ENCODE peak calls at places on chromosomes 3 and 15, in seven cellular contexts. One of them, this sample, is unnamed.

GRCh38 chr3:13655074-13655913 is 106.4 kb downstream of the FBLN2 start:
- DNase-seq in nephron progenitor cell: peak; percentile 92
- DNase-seq in GM20000: peak; percentile 72
- DNase-seq in ureter: no peak
- DNase-seq in EH: peak; percentile 50
- DNase-seq in stimulated activated CD4-positive, alpha-beta T cell treated with anti-CD3 and anti-CD28 coated beads, Interleukin-2, amount 100 ng/mL, for 48 hours: no peak
- DNase-seq in mesendoderm: peak; percentile 73
- DNase-seq in this sample: no peak

GRCh38 chr3:158072790-158073189 is 33.4 kb downstream of the SHOX2 start:
- DNase-seq in GM20000: no peak
- DNase-seq in stimulated activated CD4-positive, alpha-beta T cell treated with anti-CD3 and anti-CD28 coated beads, Interleukin-2, amount 100 ng/mL, for 48 hours: no peak
- DNase-seq in ureter: no peak
- DNase-seq in nephron progenitor cell: no peak
- DNase-seq in mesendoderm: no peak
- DNase-seq in EH: no peak
- DNase-seq in this sample: no peak

GRCh38 chr15:68330461-68330860 is 52.9 kb downstream of the FEM1B start:
- DNase-seq in nephron progenitor cell: no peak
- DNase-seq in GM20000: no peak
- DNase-seq in ureter: no peak
- DNase-seq in stimulated activated CD4-positive, alpha-beta T cell treated with anti-CD3 and anti-CD28 coated beads, Interleukin-2, amount 100 ng/mL, for 48 hours: no peak
- DNase-seq in EH: no peak
- DNase-seq in mesendoderm: no peak
- DNase-seq in this sample: no peak

GRCh38 chr3:153442386-153442785 is 280.4 kb downstream of the RAP2B start:
- DNase-seq in nephron progenitor cell: no peak
- DNase-seq in ureter: no peak
- DNase-seq in mesendoderm: peak; percentile 3
- DNase-seq in stimulated activated CD4-positive, alpha-beta T cell treated with anti-CD3 and anti-CD28 coated beads, Interleukin-2, amount 100 ng/mL, for 48 hours: no peak
- DNase-seq in GM20000: no peak
- DNase-seq in EH: peak; percentile 9
- DNase-seq in this sample: no peak

GRCh38 chr15:50718700-50719125 is 32.1 kb upstream of the TRPM7 start:
- DNase-seq in nephron progenitor cell: no peak
- DNase-seq in stimulated activated CD4-positive, alpha-beta T cell treated with anti-CD3 and anti-CD28 coated beads, Interleukin-2, amount 100 ng/mL, for 48 hours: no peak
- DNase-seq in EH: no peak
- DNase-seq in mesendoderm: no peak
- DNase-seq in GM20000: no peak
- DNase-seq in ureter: no peak
- DNase-seq in this sample: no peak

GRCh38 chr3:66405701-66406091 is 95.1 kb downstream of the LRIG1 start:
- DNase-seq in EH: peak; percentile 86
- DNase-seq in stimulated activated CD4-positive, alpha-beta T cell treated with anti-CD3 and anti-CD28 coated beads, Interleukin-2, amount 100 ng/mL, for 48 hours: no peak
- DNase-seq in mesendoderm: peak; percentile 42
- DNase-seq in ureter: no peak
- DNase-seq in nephron progenitor cell: no peak
- DNase-seq in GM20000: no peak
- DNase-seq in this sample: no peak

GRCh38 chr15:88658972-88659931 is 20.4 kb downstream of the ISG20 start:
- DNase-seq in mesendoderm: no peak
- DNase-seq in ureter: no peak
- DNase-seq in stimulated activated CD4-positive, alpha-beta T cell treated with anti-CD3 and anti-CD28 coated beads, Interleukin-2, amount 100 ng/mL, for 48 hours: no peak
- DNase-seq in EH: peak; percentile 73
- DNase-seq in GM20000: no peak
- DNase-seq in nephron progenitor cell: no peak
- DNase-seq in this sample: no peak

GRCh38 chr3:123188058-123188457 is 13.7 kb upstream of the SEC22A start:
- DNase-seq in GM20000: no peak
- DNase-seq in nephron progenitor cell: no peak
- DNase-seq in EH: peak; percentile 4
- DNase-seq in stimulated activated CD4-positive, alpha-beta T cell treated with anti-CD3 and anti-CD28 coated beads, Interleukin-2, amount 100 ng/mL, for 48 hours: no peak
- DNase-seq in mesendoderm: no peak
- DNase-seq in ureter: no peak
- DNase-seq in this sample: no peak

GRCh38 chr15:32861741-32862140 is 143.9 kb downstream of the GREM1 start:
- DNase-seq in nephron progenitor cell: peak; percentile 61
- DNase-seq in mesendoderm: peak; percentile 58
- DNase-seq in GM20000: no peak
- DNase-seq in EH: peak; percentile 94
- DNase-seq in stimulated activated CD4-positive, alpha-beta T cell treated with anti-CD3 and anti-CD28 coated beads, Interleukin-2, amount 100 ng/mL, for 48 hours: no peak
- DNase-seq in ureter: no peak
- DNase-seq in this sample: peak; percentile 87

GRCh38 chr3:17399586-17399985 is 342.8 kb downstream of the TBC1D5 start:
- DNase-seq in ureter: no peak
- DNase-seq in GM20000: no peak
- DNase-seq in stimulated activated CD4-positive, alpha-beta T cell treated with anti-CD3 and anti-CD28 coated beads, Interleukin-2, amount 100 ng/mL, for 48 hours: no peak
- DNase-seq in nephron progenitor cell: no peak
- DNase-seq in EH: no peak
- DNase-seq in mesendoderm: no peak
- DNase-seq in this sample: no peak

GRCh38 chr3:42493126-42493797 is 9.2 kb upstream of the VIPR1 start:
- DNase-seq in EH: no peak
- DNase-seq in mesendoderm: no peak
- DNase-seq in nephron progenitor cell: no peak
- DNase-seq in GM20000: no peak
- DNase-seq in ureter: peak; percentile 34
- DNase-seq in stimulated activated CD4-positive, alpha-beta T cell treated with anti-CD3 and anti-CD28 coated beads, Interleukin-2, amount 100 ng/mL, for 48 hours: no peak
- DNase-seq in this sample: no peak

GRCh38 chr3:156976933-156977332 is 150.8 kb downstream of the LEKR1 start:
- DNase-seq in mesendoderm: no peak
- DNase-seq in EH: no peak
- DNase-seq in stimulated activated CD4-positive, alpha-beta T cell treated with anti-CD3 and anti-CD28 coated beads, Interleukin-2, amount 100 ng/mL, for 48 hours: no peak
- DNase-seq in nephron progenitor cell: no peak
- DNase-seq in GM20000: no peak
- DNase-seq in ureter: no peak
- DNase-seq in this sample: no peak

GRCh38 chr3:63824309-63824708 is 5.2 kb downstream of the C3orf49 start:
- DNase-seq in GM20000: no peak
- DNase-seq in nephron progenitor cell: no peak
- DNase-seq in ureter: no peak
- DNase-seq in EH: peak; percentile 88
- DNase-seq in mesendoderm: no peak
- DNase-seq in stimulated activated CD4-positive, alpha-beta T cell treated with anti-CD3 and anti-CD28 coated beads, Interleukin-2, amount 100 ng/mL, for 48 hours: no peak
- DNase-seq in this sample: no peak

GRCh38 chr3:88385090-88385489 is 235.3 kb downstream of the C3orf38 start:
- DNase-seq in GM20000: no peak
- DNase-seq in EH: no peak
- DNase-seq in mesendoderm: peak; percentile 18
- DNase-seq in ureter: no peak
- DNase-seq in nephron progenitor cell: no peak
- DNase-seq in stimulated activated CD4-positive, alpha-beta T cell treated with anti-CD3 and anti-CD28 coated beads, Interleukin-2, amount 100 ng/mL, for 48 hours: no peak
- DNase-seq in this sample: peak; percentile 27

GRCh38 chr3:177673105-177673804 is 476.0 kb upstream of the TBL1XR1 start:
- DNase-seq in GM20000: no peak
- DNase-seq in mesendoderm: no peak
- DNase-seq in ureter: no peak
- DNase-seq in EH: peak; percentile 93
- DNase-seq in stimulated activated CD4-positive, alpha-beta T cell treated with anti-CD3 and anti-CD28 coated beads, Interleukin-2, amount 100 ng/mL, for 48 hours: no peak
- DNase-seq in nephron progenitor cell: no peak
- DNase-seq in this sample: no peak

GRCh38 chr3:8488877-8489865 is 12.5 kb upstream of the LMCD1 start:
- DNase-seq in nephron progenitor cell: no peak
- DNase-seq in ureter: no peak
- DNase-seq in mesendoderm: no peak
- DNase-seq in GM20000: no peak
- DNase-seq in stimulated activated CD4-positive, alpha-beta T cell treated with anti-CD3 and anti-CD28 coated beads, Interleukin-2, amount 100 ng/mL, for 48 hours: no peak
- DNase-seq in EH: peak; percentile 70
- DNase-seq in this sample: no peak

GRCh38 chr15:73897441-73898261 is 24.3 kb downstream of the TBC1D21 start:
- DNase-seq in stimulated activated CD4-positive, alpha-beta T cell treated with anti-CD3 and anti-CD28 coated beads, Interleukin-2, amount 100 ng/mL, for 48 hours: peak; percentile 57
- DNase-seq in mesendoderm: peak; percentile 81
- DNase-seq in EH: peak; percentile 95
- DNase-seq in ureter: no peak
- DNase-seq in nephron progenitor cell: peak; percentile 51
- DNase-seq in GM20000: peak; percentile 78
- DNase-seq in this sample: peak; percentile 31

GRCh38 chr3:195073866-195074860 is 196.8 kb downstream of the XXYLT1 start:
- DNase-seq in GM20000: no peak
- DNase-seq in ureter: peak; percentile 34
- DNase-seq in mesendoderm: no peak
- DNase-seq in EH: no peak
- DNase-seq in stimulated activated CD4-positive, alpha-beta T cell treated with anti-CD3 and anti-CD28 coated beads, Interleukin-2, amount 100 ng/mL, for 48 hours: no peak
- DNase-seq in nephron progenitor cell: no peak
- DNase-seq in this sample: no peak

GRCh38 chr15:44092221-44092620 is 102.8 kb downstream of the FRMD5 start:
- DNase-seq in EH: peak; percentile 70
- DNase-seq in GM20000: no peak
- DNase-seq in stimulated activated CD4-positive, alpha-beta T cell treated with anti-CD3 and anti-CD28 coated beads, Interleukin-2, amount 100 ng/mL, for 48 hours: no peak
- DNase-seq in ureter: no peak
- DNase-seq in nephron progenitor cell: no peak
- DNase-seq in mesendoderm: no peak
- DNase-seq in this sample: no peak

GRCh38 chr15:84721381-84721780 is 5.4 kb upstream of the SEC11A start:
- DNase-seq in nephron progenitor cell: no peak
- DNase-seq in ureter: no peak
- DNase-seq in mesendoderm: no peak
- DNase-seq in stimulated activated CD4-positive, alpha-beta T cell treated with anti-CD3 and anti-CD28 coated beads, Interleukin-2, amount 100 ng/mL, for 48 hours: no peak
- DNase-seq in GM20000: no peak
- DNase-seq in EH: no peak
- DNase-seq in this sample: no peak

GRCh38 chr3:45980819-45981218 is 14.8 kb downstream of the FYCO1 start:
- DNase-seq in nephron progenitor cell: no peak
- DNase-seq in EH: peak; percentile 26
- DNase-seq in GM20000: no peak
- DNase-seq in stimulated activated CD4-positive, alpha-beta T cell treated with anti-CD3 and anti-CD28 coated beads, Interleukin-2, amount 100 ng/mL, for 48 hours: no peak
- DNase-seq in ureter: no peak
- DNase-seq in mesendoderm: no peak
- DNase-seq in this sample: no peak

GRCh38 chr3:171876651-171877272 is 33.6 kb downstream of the TMEM212 start:
- DNase-seq in GM20000: no peak
- DNase-seq in EH: peak; percentile 98
- DNase-seq in stimulated activated CD4-positive, alpha-beta T cell treated with anti-CD3 and anti-CD28 coated beads, Interleukin-2, amount 100 ng/mL, for 48 hours: no peak
- DNase-seq in mesendoderm: no peak
- DNase-seq in ureter: no peak
- DNase-seq in nephron progenitor cell: no peak
- DNase-seq in this sample: no peak

GRCh38 chr3:43629741-43630140 is 7.9 kb upstream of the ANO10 start:
- DNase-seq in mesendoderm: no peak
- DNase-seq in stimulated activated CD4-positive, alpha-beta T cell treated with anti-CD3 and anti-CD28 coated beads, Interleukin-2, amount 100 ng/mL, for 48 hours: no peak
- DNase-seq in nephron progenitor cell: no peak
- DNase-seq in GM20000: no peak
- DNase-seq in ureter: no peak
- DNase-seq in EH: peak; percentile 40
- DNase-seq in this sample: no peak

GRCh38 chr3:26091096-26091495 is 301.2 kb downstream of the OXSM start:
- DNase-seq in GM20000: no peak
- DNase-seq in stimulated activated CD4-positive, alpha-beta T cell treated with anti-CD3 and anti-CD28 coated beads, Interleukin-2, amount 100 ng/mL, for 48 hours: no peak
- DNase-seq in nephron progenitor cell: no peak
- DNase-seq in EH: no peak
- DNase-seq in mesendoderm: no peak
- DNase-seq in ureter: no peak
- DNase-seq in this sample: no peak